ENCODE peak calls at places on chromosomes 7 and 10, in eight cellular contexts. O is T-helper 17 cell; S is H9; X is cortex of kidney; Z is HFFc6; K is T-helper 2 cell; U is caudate nucleus; C is activated naive CD8-positive, alpha-beta T cell treated with anti-CD3 and anti-CD28 coated beads for 36 hours. T is an unnamed sample.

GRCh38 chr7:150940446-150941102 is 37.5 kb downstream of the KCNH2 start:
- DNase-seq in X (no peak), S (no peak), Z (no peak), C (no peak), O (no peak), U (no peak), K (no peak), T (no peak)

GRCh38 chr10:108465871-108466641 is 1301.5 kb upstream of the SORCS1 start:
- DNase-seq in K (no peak), C (peak; percentile 3), Z (no peak), O (no peak), X (no peak), S (peak; percentile 67), U (no peak), T (no peak)

GRCh38 chr7:143289421-143289820 is 1.3 kb downstream of the CASP2 start:
- DNase-seq in U (no peak), C (no peak), S (no peak), X (no peak), K (no peak), O (no peak), Z (no peak), T (no peak)

GRCh38 chr10:26857991-26858706 is 2.6 kb downstream of the ABI1 start:
- DNase-seq in U (no peak), O (no peak), S (no peak), K (no peak), Z (peak; percentile 28), X (no peak), C (no peak), T (no peak)

GRCh38 chr7:35725280-35725680 is 30.3 kb upstream of the HERPUD2 start:
- DNase-seq in Z (no peak), U (no peak), C (peak; percentile 58), S (no peak), X (no peak), K (peak; percentile 97), O (peak; percentile 11), T (peak; percentile 70)

GRCh38 chr10:57096044-57096443 is 735.0 kb upstream of the ZWINT start:
- DNase-seq in C (no peak), K (no peak), X (no peak), S (no peak), Z (no peak), U (no peak), O (no peak), T (no peak)

GRCh38 chr7:73701357-73701995 is 18.0 kb downstream of the STX1A start:
- DNase-seq in K (no peak), C (no peak), U (no peak), Z (peak; percentile 12), X (no peak), S (peak; percentile 92), O (no peak), T (no peak)

GRCh38 chr7:77425151-77426051 is 9.3 kb upstream of the GSAP start:
- DNase-seq in X (no peak), C (no peak), O (no peak), Z (peak; percentile 77), K (no peak), S (peak; percentile 46), U (no peak), T (no peak)

GRCh38 chr10:46254007-46254383 is 32.8 kb upstream of the ANTXRL start:
- DNase-seq in U (no peak), Z (no peak), K (no peak), C (no peak), O (no peak), X (no peak), S (no peak), T (no peak)

GRCh38 chr7:38932509-38933168 is 23.6 kb upstream of the VPS41 start:
- DNase-seq in K (no peak), Z (peak; percentile 48), S (peak; percentile 72), C (peak; percentile 21), U (peak; percentile 28), X (no peak), O (peak; percentile 13), T (no peak)

GRCh38 chr10:76113952-76114351 is 682.5 kb downstream of the LRMDA start:
- DNase-seq in S (no peak), X (no peak), U (no peak), K (no peak), C (no peak), O (no peak), Z (no peak), T (no peak)

GRCh38 chr7:21099432-21099831 is 312.7 kb upstream of the SP8 start:
- DNase-seq in K (no peak), U (no peak), O (no peak), S (no peak), C (no peak), Z (no peak), X (no peak), T (no peak)

GRCh38 chr7:19930051-19930450 is 156.6 kb upstream of the TMEM196 start:
- DNase-seq in U (no peak), O (no peak), Z (no peak), X (no peak), S (no peak), K (no peak), C (no peak), T (no peak)

GRCh38 chr7:29977926-29978652 is 11.5 kb downstream of the SCRN1 start:
- DNase-seq in X (no peak), O (no peak), U (no peak), C (no peak), Z (no peak), K (no peak), S (peak; percentile 83), T (no peak)

GRCh38 chr10:48981310-48981907 is 41.8 kb upstream of the LRRC18 start:
- DNase-seq in C (peak; percentile 31), X (no peak), O (no peak), U (no peak), K (peak; percentile 10), Z (peak; percentile 3), S (peak; percentile 90), T (no peak)

GRCh38 chr10:10886861-10887539 is 130.7 kb upstream of the CELF2 start:
- DNase-seq in K (no peak), Z (no peak), X (no peak), C (no peak), U (peak; percentile 20), O (no peak), S (no peak), T (no peak)

GRCh38 chr10:91163709-91164474 is 56.6 kb upstream of the PCGF5 start:
- DNase-seq in K (peak; percentile 51), C (peak; percentile 83), Z (peak; percentile 84), O (peak; percentile 41), U (peak; percentile 22), X (peak; percentile 14), S (peak; percentile 32), T (peak; percentile 52)

GRCh38 chr10:125071008-125071407 is 89.4 kb downstream of the CTBP2 start:
- DNase-seq in Z (no peak), U (no peak), C (no peak), O (no peak), X (no peak), S (no peak), K (no peak), T (no peak)

GRCh38 chr7:50495746-50496145 is 45.6 kb upstream of the FIGNL1 start:
- DNase-seq in U (no peak), S (no peak), Z (no peak), C (no peak), X (no peak), O (no peak), K (no peak), T (no peak)

GRCh38 chr10:102626026-102626686 is 18.1 kb upstream of the TRIM8 start:
- DNase-seq in O (no peak), S (no peak), U (no peak), X (no peak), Z (no peak), K (no peak), C (no peak), T (no peak)

GRCh38 chr7:69677905-69678793 is 79.9 kb downstream of the AUTS2 start:
- DNase-seq in C (no peak), X (no peak), Z (no peak), K (no peak), S (no peak), O (no peak), U (no peak), T (no peak)

GRCh38 chr7:193538-194256 is 1.3 kb downstream of the FAM20C start:
- DNase-seq in Z (no peak), X (no peak), K (no peak), C (no peak), O (no peak), U (peak; percentile 22), S (no peak), T (no peak)

GRCh38 chr10:114379631-114380041 is 24.7 kb downstream of the AFAP1L2 start:
- DNase-seq in U (no peak), K (no peak), X (no peak), Z (no peak), C (no peak), O (no peak), S (no peak), T (no peak)

GRCh38 chr10:73779539-73780197 is 2.2 kb upstream of the CHCHD1 start:
- DNase-seq in Z (no peak), O (no peak), C (no peak), K (no peak), X (no peak), S (no peak), U (no peak), T (no peak)

GRCh38 chr10:116845823-116846222 is 3.5 kb upstream of the ENO4 start:
- DNase-seq in K (no peak), C (no peak), Z (no peak), X (no peak), U (no peak), O (no peak), S (no peak), T (no peak)

GRCh38 chr7:6203381-6203780 is 69.0 kb downstream of the CYTH3 start:
- DNase-seq in U (no peak), O (no peak), K (no peak), X (no peak), S (no peak), C (no peak), Z (no peak), T (no peak)

GRCh38 chr7:66110861-66111260 is 3.8 kb upstream of the CRCP start:
- DNase-seq in O (no peak), X (no peak), Z (peak; percentile 97), C (no peak), S (no peak), K (no peak), U (no peak), T (no peak)

GRCh38 chr10:4693967-4694366 is 132.0 kb upstream of the AKR1E2 start:
- DNase-seq in X (no peak), C (no peak), O (no peak), S (no peak), U (no peak), Z (no peak), K (no peak), T (no peak)